ENCODE peak calls at places on chromosomes 6 and 20, in seven cellular contexts. G, C, F, Z, I, Q and V are unnamed samples.

GRCh38 chr6:126657556-126658129 is 317.7 kb downstream of the CENPW start:
- DNase-seq in G (peak), C (no peak), F (peak), Z (peak), I (peak), Q (peak), V (no peak)

GRCh38 chr20:17743677-17744076 is 43.9 kb downstream of the BANF2 start:
- DNase-seq in G (no peak), C (no peak), F (no peak), Z (no peak), I (no peak), Q (no peak), V (no peak)

GRCh38 chr6:26550250-26550993 is 12.3 kb downstream of the HMGN4 start:
- DNase-seq in G (no peak), C (peak), F (no peak), Z (peak), I (peak), Q (no peak), V (no peak)

GRCh38 chr20:33602826-33603590 is 59.1 kb upstream of the C20orf144 start:
- DNase-seq in G (no peak), C (no peak), F (no peak), Z (peak), I (peak), Q (no peak), V (no peak)

GRCh38 chr6:82372656-82373055 is 9.0 kb downstream of the TPBG start:
- DNase-seq in G (no peak), C (no peak), F (no peak), Z (peak), I (no peak), Q (no peak), V (no peak)

GRCh38 chr6:15351631-15352030 is 105.8 kb downstream of the JARID2 start:
- DNase-seq in G (peak), C (peak), F (no peak), Z (peak), I (peak), Q (peak), V (no peak)

GRCh38 chr6:144316866-144317204 is 31.7 kb downstream of the UTRN start:
- DNase-seq in G (no peak), C (no peak), F (no peak), Z (no peak), I (no peak), Q (no peak), V (no peak)

GRCh38 chr6:12033770-12034169 is 21.7 kb downstream of the HIVEP1 start:
- DNase-seq in G (no peak), C (no peak), F (no peak), Z (peak), I (peak), Q (no peak), V (peak)

GRCh38 chr6:116190550-116190949 is 63.3 kb downstream of the TSPYL4 start:
- DNase-seq in G (peak), C (no peak), F (no peak), Z (peak), I (peak), Q (peak), V (peak)

GRCh38 chr6:73606428-73606827 is 47.4 kb downstream of the SLC17A5 start:
- DNase-seq in G (no peak), C (no peak), F (no peak), Z (peak), I (no peak), Q (no peak), V (no peak)

GRCh38 chr6:150813993-150814359 is 51.5 kb upstream of the MTHFD1L start:
- DNase-seq in G (peak), C (no peak), F (peak), Z (peak), I (peak), Q (no peak), V (no peak)

GRCh38 chr20:37326666-37327065 is 19.3 kb upstream of the SRC start:
- DNase-seq in G (no peak), C (no peak), F (no peak), Z (peak), I (no peak), Q (no peak), V (no peak)

DNA sequence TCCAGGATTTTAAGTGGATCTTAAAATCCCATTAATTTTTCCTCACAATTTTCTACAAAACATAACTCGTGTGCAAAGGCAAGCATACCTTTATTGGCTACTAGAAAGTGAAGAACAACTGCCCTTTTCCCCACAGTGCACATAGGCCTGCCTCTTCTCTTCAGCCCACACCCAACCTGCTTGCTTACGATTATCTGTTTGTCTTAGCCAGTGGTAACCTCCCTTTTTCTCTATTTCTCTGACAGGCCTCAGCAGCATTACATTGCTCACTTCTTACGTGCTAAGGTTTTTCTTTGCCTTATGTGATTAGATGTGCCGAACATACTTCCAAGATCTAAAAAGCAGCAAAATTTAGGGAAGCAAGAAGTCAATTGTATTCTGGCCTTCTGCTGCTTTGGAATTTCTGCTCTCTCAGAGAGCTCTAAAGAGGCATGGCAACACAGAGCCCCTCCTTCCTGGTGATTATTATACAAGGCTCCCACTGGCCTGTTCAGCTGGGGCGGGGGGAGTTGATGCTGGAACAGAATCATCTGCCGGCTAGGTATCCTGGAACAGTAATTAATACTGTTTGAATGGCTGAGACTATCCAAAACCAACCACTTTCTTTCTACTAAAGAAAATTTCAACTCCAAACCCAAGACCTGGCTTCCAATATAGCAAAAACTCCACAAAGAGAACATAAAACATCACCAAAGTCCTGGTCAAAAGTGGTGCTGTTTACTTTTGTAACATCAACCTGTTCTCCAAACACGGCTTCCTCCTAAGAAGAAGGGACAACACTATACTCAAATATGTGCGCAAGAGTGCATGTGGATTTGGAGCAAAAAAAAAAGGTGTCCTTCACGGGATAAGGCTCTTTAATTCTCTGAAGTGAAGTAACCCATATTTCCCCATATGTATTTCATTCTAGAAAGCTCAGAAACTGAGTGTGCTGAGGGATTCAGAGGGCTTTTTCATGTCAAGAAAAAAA is 6.8 kb downstream of the B4GALT5 start:
- DNase-seq in G (no peak), C (no peak), F (no peak), Z (no peak), I (no peak), Q (no peak), V (no peak)
- H3K4me3 ChIP-seq in G (no peak), C (no peak), F (no peak), Z (no peak), I (no peak), Q (no peak), V (no peak)

GRCh38 chr20:36259177-36259835 is 23.0 kb downstream of the AAR2 start:
- DNase-seq in G (no peak), C (peak), F (no peak), Z (no peak), I (no peak), Q (no peak), V (no peak)
- H3K4me3 ChIP-seq in G (no peak), C (no peak), F (no peak), Z (no peak), I (no peak), Q (no peak), V (no peak)

GRCh38 chr20:50464026-50464724 is 46.0 kb upstream of the PTPN1 start:
- DNase-seq in G (no peak), C (peak), F (no peak), Z (peak), I (peak), Q (no peak), V (no peak)
- H3K4me3 ChIP-seq in G (no peak), C (peak), F (peak), Z (peak), I (no peak), Q (no peak), V (no peak)

GRCh38 chr6:7050099-7050498 is 57.7 kb upstream of the RREB1 start:
- DNase-seq in G (no peak), C (no peak), F (no peak), Z (no peak), I (no peak), Q (no peak), V (no peak)

GRCh38 chr6:7051780-7052440 is 55.9 kb upstream of the RREB1 start:
- DNase-seq in G (no peak), C (peak), F (no peak), Z (peak), I (peak), Q (no peak), V (no peak)

GRCh38 chr6:7052441-7052936 is 55.3 kb upstream of the RREB1 start:
- DNase-seq in G (peak), C (peak), F (no peak), Z (peak), I (peak), Q (no peak), V (no peak)

GRCh38 chr6:7053125-7053784 is 54.5 kb upstream of the RREB1 start:
- DNase-seq in G (no peak), C (no peak), F (no peak), Z (no peak), I (no peak), Q (no peak), V (no peak)

DNA sequence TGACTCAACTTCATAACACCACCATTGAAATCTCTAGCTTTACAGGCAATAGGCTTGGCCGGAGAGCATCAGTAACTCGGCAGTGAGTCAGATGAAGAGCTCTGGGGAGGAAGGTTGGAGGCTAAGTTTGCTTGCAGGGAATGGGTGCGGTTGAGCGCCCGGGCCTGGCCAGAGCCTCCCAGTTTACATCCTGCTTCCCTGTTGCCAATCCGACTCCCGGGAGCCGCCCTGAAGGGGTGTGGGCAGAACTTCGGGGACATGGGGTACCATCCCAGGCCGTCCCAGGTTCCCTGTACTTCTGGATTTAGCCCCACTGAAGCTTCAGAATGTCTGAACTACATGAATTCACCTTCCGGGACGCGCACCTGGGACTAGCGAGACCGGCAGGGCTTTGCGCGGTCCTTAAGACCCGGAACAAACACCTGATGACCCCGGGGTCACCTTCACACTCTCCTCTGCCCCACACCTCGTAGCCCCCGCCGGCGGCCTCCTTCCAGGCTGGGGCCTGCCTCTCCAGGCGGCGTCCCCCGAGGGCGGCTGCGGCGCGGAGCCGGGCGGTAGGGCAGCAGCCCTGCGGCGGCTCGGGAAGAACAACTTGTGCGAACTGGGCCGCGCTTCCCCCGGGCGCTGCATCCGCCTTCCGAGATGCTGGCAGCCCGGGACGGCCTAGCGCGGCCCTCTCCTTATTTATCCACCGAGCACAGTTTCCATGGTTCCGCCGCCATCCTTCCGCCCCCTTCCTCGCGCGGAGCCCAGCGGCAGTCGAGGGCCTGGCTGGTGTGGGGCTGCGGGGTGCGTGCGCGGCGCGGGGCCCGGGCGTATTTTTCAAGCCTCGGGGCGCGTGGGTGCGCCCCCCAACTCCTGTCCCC is 56.6 kb upstream of the RREB1 start:
- DNase-seq in G (no peak), C (peak), F (no peak), Z (peak), I (peak), Q (no peak), V (no peak)
- H3K4me3 ChIP-seq in G (peak), C (peak), F (no peak), Z (peak), I (peak), Q (peak), V (peak)

DNA sequence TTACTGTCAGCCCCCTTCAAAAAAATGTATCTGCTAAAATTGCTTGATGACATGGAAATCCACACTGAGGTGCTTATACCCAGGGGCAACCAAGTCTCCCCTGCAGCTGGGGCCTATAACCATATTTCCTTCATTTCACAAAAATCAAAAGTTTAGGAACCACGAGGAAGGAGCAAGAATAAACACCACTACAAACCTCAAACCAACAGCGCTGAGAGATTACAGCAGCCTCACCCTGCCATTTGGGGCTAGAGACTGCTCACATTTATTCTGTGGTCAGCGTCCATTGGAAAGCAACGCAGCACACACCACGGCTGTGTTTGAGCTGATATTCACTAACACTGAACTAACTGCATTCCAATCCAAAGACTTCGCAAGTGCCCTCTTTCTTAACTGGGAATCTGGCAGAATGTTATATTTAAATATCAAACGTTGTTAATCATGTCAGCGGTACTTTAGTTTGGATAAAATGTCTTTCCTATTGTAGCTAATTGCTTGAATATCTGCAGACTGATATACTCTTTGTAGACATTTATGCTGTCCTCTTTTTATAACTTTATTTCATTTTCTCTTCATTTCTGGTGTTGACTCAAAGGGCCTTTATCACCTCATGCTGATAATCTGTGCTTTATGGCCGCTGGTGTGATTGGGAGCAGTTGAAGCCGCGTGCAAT is 94.6 kb downstream of the FOXA2 start:
- DNase-seq in G (no peak), C (no peak), F (no peak), Z (no peak), I (no peak), Q (no peak), V (no peak)
- H3K4me3 ChIP-seq in G (no peak), C (no peak), F (no peak), Z (no peak), I (no peak), Q (no peak), V (no peak)

GRCh38 chr6:35664945-35665344 is 23.8 kb downstream of the FKBP5 start:
- DNase-seq in G (no peak), C (no peak), F (no peak), Z (no peak), I (peak), Q (no peak), V (no peak)

GRCh38 chr6:35668096-35668495 is 20.6 kb downstream of the FKBP5 start:
- DNase-seq in G (no peak), C (no peak), F (no peak), Z (no peak), I (peak), Q (no peak), V (no peak)

GRCh38 chr6:35665573-35665972 is 23.1 kb downstream of the FKBP5 start:
- DNase-seq in G (no peak), C (no peak), F (no peak), Z (no peak), I (no peak), Q (no peak), V (no peak)

GRCh38 chr6:35669441-35669776 is 19.3 kb downstream of the FKBP5 start:
- DNase-seq in G (no peak), C (no peak), F (no peak), Z (no peak), I (peak), Q (no peak), V (no peak)

DNA sequence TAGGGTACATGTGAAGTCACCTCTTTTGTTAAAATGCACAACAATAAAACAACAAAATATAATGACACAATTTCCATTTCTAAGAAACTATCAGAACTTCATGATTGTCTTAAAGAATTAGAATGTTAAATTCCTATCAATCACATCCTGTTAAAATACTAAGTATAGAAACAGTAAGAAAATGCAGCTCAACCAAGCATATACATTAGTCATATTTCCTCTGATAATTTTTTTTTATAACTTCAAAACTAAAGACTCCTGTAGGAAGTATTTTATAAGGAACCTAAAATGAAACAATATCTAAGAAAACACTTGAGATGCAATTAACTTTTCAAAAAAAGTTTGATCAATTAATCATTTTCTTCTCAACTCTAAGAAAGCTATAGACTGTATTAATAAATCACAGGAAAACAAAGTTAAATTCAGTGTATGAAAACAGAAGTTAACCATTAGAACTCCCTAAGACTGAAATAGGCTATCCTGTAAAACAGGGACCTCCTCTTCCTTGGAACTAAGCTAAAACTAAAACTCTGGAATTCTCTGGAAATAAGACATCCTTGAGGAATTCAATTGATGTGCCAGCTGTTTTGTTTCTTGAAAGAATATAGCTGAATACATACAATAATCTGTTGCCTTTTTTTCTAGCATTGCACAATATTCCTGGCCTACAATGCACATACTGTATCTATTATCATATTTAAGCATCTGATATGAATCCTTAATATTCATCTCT is 19.8 kb downstream of the FKBP5 start:
- DNase-seq in G (no peak), C (no peak), F (no peak), Z (peak), I (peak), Q (no peak), V (no peak)
- H3K4me3 ChIP-seq in G (no peak), C (no peak), F (no peak), Z (no peak), I (peak), Q (no peak), V (no peak)

GRCh38 chr20:44017211-44017610 is 102.6 kb downstream of the TOX2 start:
- DNase-seq in G (no peak), C (no peak), F (no peak), Z (no peak), I (no peak), Q (no peak), V (no peak)

GRCh38 chr20:44019638-44020335 is 105.1 kb downstream of the TOX2 start:
- DNase-seq in G (no peak), C (no peak), F (no peak), Z (peak), I (peak), Q (no peak), V (peak)

GRCh38 chr20:44017905-44018683 is 103.4 kb downstream of the TOX2 start:
- DNase-seq in G (peak), C (peak), F (peak), Z (peak), I (peak), Q (peak), V (peak)

GRCh38 chr20:44020406-44021148 is 105.9 kb downstream of the TOX2 start:
- DNase-seq in G (no peak), C (no peak), F (no peak), Z (no peak), I (no peak), Q (no peak), V (no peak)

GRCh38 chr20:44018684-44019637 is 104.3 kb downstream of the TOX2 start:
- DNase-seq in G (no peak), C (peak), F (no peak), Z (no peak), I (peak), Q (no peak), V (no peak)
- H3K4me3 ChIP-seq in G (no peak), C (peak), F (peak), Z (no peak), I (no peak), Q (peak), V (peak)

DNA sequence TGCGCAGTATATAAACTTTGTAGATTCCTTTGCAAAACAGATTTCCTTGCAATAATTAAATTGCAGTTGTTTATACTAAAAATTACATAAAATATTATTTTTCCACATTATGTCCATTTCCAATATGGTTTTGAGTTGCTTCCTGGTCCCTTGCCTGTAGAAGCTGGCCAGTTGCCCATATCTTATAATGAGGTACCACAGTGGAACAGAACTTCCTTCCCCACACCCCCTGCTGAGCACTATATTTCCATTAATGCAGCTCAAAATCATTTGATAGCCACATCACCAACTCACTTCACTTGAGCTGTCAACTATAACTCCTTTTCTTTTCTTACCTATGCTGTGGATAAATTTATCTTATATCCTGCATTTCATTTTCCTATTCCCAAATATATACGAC is 194.6 kb downstream of the DST start:
- DNase-seq in G (no peak), C (no peak), F (no peak), Z (no peak), I (no peak), Q (no peak), V (no peak)
- H3K4me3 ChIP-seq in G (no peak), C (no peak), F (no peak), Z (no peak), I (no peak), Q (no peak), V (no peak)